ENCODE peak calls at places on chromosomes 6 and 20, in four cellular contexts. Q, P, A and J are unnamed samples.

GRCh38 chr6:149212892-149213786 is 104.4 kb upstream of the TAB2 start:
- DNase-seq in A (peak), Q (peak), P (no peak), J (no peak)

GRCh38 chr20:58213112-58213511 is 15.3 kb downstream of the ANKRD60 start:
- DNase-seq in Q (no peak), A (peak), P (no peak), J (no peak)

GRCh38 chr6:31660224-31660997 is at the start of gene C6orf47:
- DNase-seq in A (peak), P (peak), Q (peak), J (peak)

GRCh38 chr6:155050311-155050710 is 55.2 kb downstream of the TIAM2 start:
- DNase-seq in A (peak), Q (no peak), P (no peak), J (peak)

GRCh38 chr6:13630499-13630898 is 15.4 kb downstream of the NOL7 start:
- DNase-seq in P (no peak), A (peak), Q (no peak), J (no peak)

GRCh38 chr6:162344301-162344700 is 383.3 kb downstream of the PRKN start:
- DNase-seq in P (no peak), Q (no peak), A (no peak), J (no peak)

GRCh38 chr20:61436674-61437279 is 184.7 kb downstream of the CDH4 start:
- DNase-seq in Q (peak), A (peak), P (no peak), J (peak)

GRCh38 chr6:46655803-46656202 is 3.0 kb downstream of the SLC25A27 start:
- DNase-seq in P (no peak), Q (no peak), A (peak), J (no peak)

GRCh38 chr20:56289652-56290051 is 41.1 kb downstream of the MC3R start:
- DNase-seq in Q (no peak), A (no peak), P (no peak), J (no peak)

GRCh38 chr6:25286891-25287290 is 7.7 kb downstream of the CARMIL1 start:
- DNase-seq in A (no peak), P (no peak), Q (no peak), J (no peak)

GRCh38 chr20:54208492-54209044 is 681 bp downstream of the PFDN4 start:
- DNase-seq in A (peak), P (no peak), Q (peak), J (peak)

GRCh38 chr6:98324406-98324930 is 509.9 kb upstream of the POU3F2 start:
- DNase-seq in P (no peak), Q (no peak), A (no peak), J (peak)

GRCh38 chr6:94956910-94957309 is 620.4 kb upstream of the MANEA start:
- DNase-seq in P (no peak), Q (no peak), A (no peak), J (no peak)

GRCh38 chr6:101231606-101232235 is 161.8 kb upstream of the GRIK2 start:
- DNase-seq in P (no peak), A (no peak), Q (no peak), J (no peak)

GRCh38 chr6:101230866-101231265 is 162.6 kb upstream of the GRIK2 start:
- DNase-seq in Q (no peak), P (no peak), A (no peak), J (no peak)

GRCh38 chr6:101224751-101225150 is 168.8 kb upstream of the GRIK2 start:
- DNase-seq in Q (no peak), A (no peak), P (no peak), J (no peak)

GRCh38 chr6:101226677-101227135 is 166.8 kb upstream of the GRIK2 start:
- DNase-seq in Q (peak), P (no peak), A (peak), J (peak)
- H3K4me3 ChIP-seq in Q (no peak), P (no peak), A (no peak), J (no peak)

GRCh38 chr6:35451354-35452185 is 568 bp upstream of the FANCE start:
- DNase-seq in Q (no peak), A (no peak), P (no peak), J (no peak)

GRCh38 chr6:35449287-35449881 is 2.8 kb upstream of the FANCE start:
- DNase-seq in Q (peak), P (no peak), A (peak), J (peak)

GRCh38 chr6:35454843-35455110 is 2.6 kb downstream of the FANCE start:
- DNase-seq in P (no peak), Q (no peak), A (no peak), J (no peak)

GRCh38 chr6:35452186-35453090 is at the start of gene FANCE:
- DNase-seq in A (peak), P (peak), Q (peak), J (peak)

GRCh38 chr6:35453236-35453635 is 1.1 kb downstream of the FANCE start:
- DNase-seq in A (no peak), P (no peak), Q (no peak), J (no peak)
- H3K4me3 ChIP-seq in A (peak), P (peak), Q (peak), J (peak)

GRCh38 chr20:63978319-63979220 is 872 bp downstream of the SAMD10 start:
- DNase-seq in A (peak), P (peak), Q (no peak), J (peak)

GRCh38 chr20:63979549-63980316 is at the start of gene SAMD10:
- DNase-seq in A (peak), P (peak), Q (no peak), J (peak)

GRCh38 chr20:63979221-63979548 is 257 bp downstream of the SAMD10 start:
- DNase-seq in P (no peak), Q (no peak), A (no peak), J (no peak)

GRCh38 chr20:63980806-63981728 is at the start of gene PRPF6:
- DNase-seq in P (peak), A (peak), Q (peak), J (peak)

DNA sequence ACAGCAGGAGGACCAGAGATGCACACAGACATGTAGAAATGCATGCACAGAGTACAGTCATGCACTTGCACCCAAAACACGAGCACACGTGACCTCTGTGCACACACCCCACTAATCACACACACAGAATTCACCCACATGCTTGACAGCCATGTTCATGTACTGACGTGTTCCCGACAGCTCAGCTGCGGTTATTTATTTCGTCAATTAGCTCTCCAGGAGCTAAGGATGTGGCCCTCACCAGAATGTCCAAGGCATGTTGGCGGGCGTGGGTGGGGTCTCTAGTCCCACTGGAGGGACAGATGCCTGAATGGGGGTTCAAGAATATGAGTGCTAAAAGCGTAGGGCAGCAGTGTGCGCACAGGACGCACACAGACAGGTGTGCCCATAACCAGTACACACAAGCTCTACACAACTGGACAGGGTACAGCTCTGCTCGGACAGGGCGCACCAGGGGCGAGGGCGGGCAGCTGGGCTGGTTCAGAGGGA is 571 bp upstream of the PRPF6 start:
- DNase-seq in A (no peak), P (no peak), Q (no peak), J (no peak)
- H3K4me3 ChIP-seq in A (peak), P (peak), Q (peak), J (peak)

GRCh38 chr20:63834545-63834880 is 3.4 kb upstream of the ZBTB46 start:
- DNase-seq in Q (no peak), A (no peak), P (no peak), J (no peak)
- H3K4me3 ChIP-seq in Q (no peak), A (no peak), P (no peak), J (no peak)

DNA sequence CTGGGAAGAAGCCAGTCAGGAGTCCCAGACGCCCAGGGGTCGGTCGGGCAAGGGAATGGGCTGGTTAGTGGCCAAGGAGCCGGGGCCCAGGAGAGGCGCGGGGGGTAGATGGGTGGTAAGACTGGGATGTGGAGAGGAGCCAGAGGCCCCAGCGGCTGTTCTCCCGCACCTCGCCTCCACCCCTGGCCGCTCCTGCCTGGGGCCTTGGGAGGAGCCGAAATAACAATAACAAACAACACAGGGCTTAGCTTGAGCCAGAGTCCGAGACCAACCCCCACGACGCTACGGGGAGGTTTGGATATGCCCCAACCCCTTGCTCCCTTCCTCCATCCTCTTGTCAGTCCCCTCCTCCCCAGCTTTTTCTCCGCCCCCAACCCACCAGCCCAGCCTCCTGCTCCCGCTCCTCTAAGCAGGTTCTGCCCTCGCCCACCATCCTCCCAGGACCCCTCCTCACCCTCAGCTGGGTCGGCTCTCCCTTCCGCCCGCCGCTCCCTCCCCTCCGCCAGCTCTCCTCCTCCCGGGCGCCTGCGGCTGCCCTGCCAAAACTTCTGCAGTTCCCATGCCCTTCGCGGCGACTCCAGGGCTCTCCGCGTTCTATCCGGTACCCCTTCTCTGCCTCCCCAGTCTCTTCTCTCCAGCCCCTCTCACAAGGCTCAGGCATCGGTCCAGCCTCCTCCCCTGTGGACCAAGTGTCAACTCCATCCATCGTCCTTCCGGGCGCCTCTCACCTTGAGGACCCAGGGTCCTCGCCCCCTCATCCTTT is 1.1 kb downstream of the RNF39 start:
- DNase-seq in A (no peak), P (no peak), Q (no peak), J (no peak)
- H3K4me3 ChIP-seq in A (no peak), P (peak), Q (no peak), J (no peak)

DNA sequence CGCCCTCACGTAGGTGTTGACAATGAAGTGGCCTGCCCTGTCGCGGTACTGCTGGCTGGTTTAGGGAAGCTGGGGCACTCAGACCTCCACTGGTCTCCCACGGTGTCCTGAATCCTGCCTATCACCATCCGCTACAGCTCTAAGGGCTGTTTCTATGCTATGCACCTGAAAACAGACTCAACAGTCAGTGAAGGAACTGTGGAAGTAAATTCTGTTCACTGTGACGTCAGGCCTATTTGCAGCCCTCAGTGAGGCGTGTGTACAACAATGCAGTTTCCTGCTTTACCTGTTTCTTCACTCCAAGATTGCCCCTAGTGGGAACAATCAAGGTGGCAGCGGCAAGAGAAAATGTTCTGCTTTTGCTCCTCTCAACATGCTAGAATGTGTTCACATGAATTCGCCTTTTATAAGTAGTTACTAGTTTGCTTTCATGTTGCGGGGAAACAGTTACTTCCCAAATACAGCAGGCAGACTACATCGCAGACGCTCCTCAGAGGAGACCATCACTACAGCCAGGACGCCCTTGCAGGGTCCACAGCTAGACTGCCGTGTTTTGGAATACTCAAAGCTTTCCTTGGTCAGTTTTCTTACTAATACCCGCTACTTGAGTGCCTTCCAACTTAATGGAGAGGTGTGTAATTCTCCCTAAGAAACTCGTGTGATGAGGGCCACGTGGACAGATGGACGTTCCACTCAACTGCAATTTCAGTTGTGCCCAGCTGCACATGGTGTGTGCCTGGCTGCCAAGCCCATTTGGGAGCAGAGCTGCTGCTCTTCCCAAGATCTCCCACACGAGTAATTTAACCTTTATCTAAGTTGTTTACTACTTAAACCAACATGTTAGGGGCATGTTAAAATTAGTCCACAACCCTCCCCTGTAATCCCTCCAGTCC is 25.4 kb downstream of the DIDO1 start:
- DNase-seq in Q (peak), P (no peak), A (no peak), J (no peak)
- H3K4me3 ChIP-seq in Q (no peak), P (no peak), A (no peak), J (no peak)

GRCh38 chr6:156826290-156826955 is 49.2 kb downstream of the ARID1B start:
- DNase-seq in P (peak), Q (no peak), A (no peak), J (no peak)

GRCh38 chr6:156830126-156830525 is 52.9 kb downstream of the ARID1B start:
- DNase-seq in A (no peak), Q (no peak), P (no peak), J (no peak)

GRCh38 chr6:156825475-156825874 is 48.3 kb downstream of the ARID1B start:
- DNase-seq in P (no peak), A (no peak), Q (no peak), J (no peak)

GRCh38 chr6:156827382-156827781 is 50.2 kb downstream of the ARID1B start:
- DNase-seq in P (no peak), A (peak), Q (no peak), J (peak)

GRCh38 chr6:156828280-156828703 is 51.1 kb downstream of the ARID1B start:
- DNase-seq in A (peak), P (no peak), Q (peak), J (peak)
- H3K4me3 ChIP-seq in A (no peak), P (no peak), Q (no peak), J (no peak)

GRCh38 chr6:166168616-166169548 is 1.2 kb upstream of the TBXT start:
- DNase-seq in P (no peak), Q (no peak), A (peak), J (no peak)
- H3K4me3 ChIP-seq in P (no peak), Q (no peak), A (no peak), J (no peak)

GRCh38 chr20:62652894-62653305 is 10.6 kb downstream of the SLCO4A1 start:
- DNase-seq in A (no peak), P (no peak), Q (no peak), J (no peak)
- H3K4me3 ChIP-seq in A (no peak), P (no peak), Q (no peak), J (no peak)